ENCODE peak calls at places on chromosome 10, in seven cellular contexts. F, R, A, V, L, S and Q are unnamed samples.

GRCh38 chr10:72694476-72695369 is 2.8 kb downstream of the MCU start:
- DNase-seq in F (no peak), R (no peak), A (no peak), V (no peak), L (peak; percentile 43), S (no peak), Q (no peak)

GRCh38 chr10:68096913-68097509 is 12.3 kb upstream of the MYPN start:
- DNase-seq in F (no peak), R (no peak), A (no peak), V (no peak), L (no peak), S (no peak), Q (no peak)

GRCh38 chr10:131648386-131649020 is 252.3 kb upstream of the PPP2R2D start:
- DNase-seq in F (no peak), R (no peak), A (no peak), V (no peak), L (no peak), S (no peak), Q (no peak)

GRCh38 chr10:60865198-60865783 is 78.7 kb downstream of the RHOBTB1 start:
- DNase-seq in F (no peak), R (no peak), A (no peak), V (no peak), L (no peak), S (no peak), Q (no peak)

GRCh38 chr10:126242352-126243260 is 145.7 kb downstream of the ADAM12 start:
- DNase-seq in F (no peak), R (no peak), A (peak; percentile 80), V (no peak), L (no peak), S (peak; percentile 78), Q (no peak)

GRCh38 chr10:28592953-28593352 is 60.0 kb downstream of the WAC start:
- DNase-seq in F (no peak), R (no peak), A (no peak), V (no peak), L (no peak), S (peak; percentile 29), Q (no peak)

GRCh38 chr10:50436805-50437204 is 185.5 kb upstream of the ASAH2 start:
- DNase-seq in F (no peak), R (no peak), A (no peak), V (no peak), L (no peak), S (no peak), Q (no peak)

GRCh38 chr10:47346572-47347302 is 1.4 kb upstream of the RBP3 start:
- DNase-seq in F (no peak), R (no peak), A (no peak), V (no peak), L (no peak), S (no peak), Q (no peak)

GRCh38 chr10:27744478-27745379 is 890 bp downstream of the MKX start:
- DNase-seq in F (no peak), R (no peak), A (peak; percentile 46), V (peak; percentile 71), L (no peak), S (no peak), Q (peak; percentile 26)

GRCh38 chr10:62893036-62893435 is 76.9 kb upstream of the EGR2 start:
- DNase-seq in F (no peak), R (no peak), A (no peak), V (no peak), L (no peak), S (no peak), Q (no peak)

GRCh38 chr10:49738616-49739360 is 23.3 kb downstream of the OGDHL start:
- DNase-seq in F (no peak), R (no peak), A (no peak), V (peak; percentile 42), L (no peak), S (no peak), Q (no peak)

GRCh38 chr10:47036771-47037170 is 125.5 kb downstream of the PTPN20 start:
- DNase-seq in F (no peak), R (no peak), A (no peak), V (no peak), L (no peak), S (no peak), Q (no peak)

GRCh38 chr10:17737021-17737965 is 14.7 kb upstream of the TMEM236 start:
- DNase-seq in F (no peak), R (no peak), A (peak; percentile 62), V (no peak), L (peak; percentile 49), S (peak; percentile 4), Q (no peak)

GRCh38 chr10:110774069-110775021 is 97.4 kb upstream of the PDCD4 start:
- DNase-seq in F (no peak), R (no peak), A (no peak), V (no peak), L (peak; percentile 33), S (no peak), Q (no peak)